ENCODE peak calls at places on chromosomes 4 and X, in eight cellular contexts. One of them, this sample, is unnamed.

GRCh38 chrX:35809816-35810215 is 11.7 kb downstream of the MAGEB16 start:
- DNase-seq in T-cell: no peak
- DNase-seq in heart right ventricle: no peak
- DNase-seq in ELF-1: no peak
- DNase-seq in smooth muscle cell of the brain vasculature: no peak
- DNase-seq in aorta: no peak
- DNase-seq in ovary: no peak
- DNase-seq in mesenteric fat pad: no peak
- DNase-seq in this sample: no peak

GRCh38 chr4:70651864-70652506 is 14.3 kb downstream of the JCHAIN start:
- DNase-seq in T-cell: no peak
- DNase-seq in heart right ventricle: no peak
- DNase-seq in ELF-1: peak
- DNase-seq in smooth muscle cell of the brain vasculature: peak
- DNase-seq in aorta: no peak
- DNase-seq in ovary: no peak
- DNase-seq in mesenteric fat pad: no peak
- DNase-seq in this sample: peak

GRCh38 chr4:184282251-184282713 is 64.6 kb upstream of the ENPP6 start:
- DNase-seq in T-cell: peak
- DNase-seq in heart right ventricle: no peak
- DNase-seq in ELF-1: no peak
- DNase-seq in smooth muscle cell of the brain vasculature: no peak
- DNase-seq in aorta: no peak
- DNase-seq in ovary: no peak
- DNase-seq in mesenteric fat pad: no peak
- DNase-seq in this sample: peak

GRCh38 chr4:186651624-186652023 is 72.0 kb downstream of the FAT1 start:
- DNase-seq in T-cell: no peak
- DNase-seq in heart right ventricle: peak
- DNase-seq in ELF-1: no peak
- DNase-seq in smooth muscle cell of the brain vasculature: no peak
- DNase-seq in aorta: peak
- DNase-seq in ovary: no peak
- DNase-seq in mesenteric fat pad: no peak
- DNase-seq in this sample: peak

GRCh38 chrX:69153060-69153730 is 12.1 kb downstream of the PJA1 start:
- DNase-seq in T-cell: no peak
- DNase-seq in heart right ventricle: no peak
- DNase-seq in ELF-1: peak
- DNase-seq in smooth muscle cell of the brain vasculature: no peak
- DNase-seq in aorta: no peak
- DNase-seq in ovary: peak
- DNase-seq in mesenteric fat pad: peak
- DNase-seq in this sample: no peak

GRCh38 chrX:16177260-16177659 is 10.0 kb downstream of the MAGEB17 start:
- DNase-seq in T-cell: no peak
- DNase-seq in heart right ventricle: no peak
- DNase-seq in ELF-1: no peak
- DNase-seq in smooth muscle cell of the brain vasculature: no peak
- DNase-seq in aorta: no peak
- DNase-seq in ovary: no peak
- DNase-seq in mesenteric fat pad: no peak
- DNase-seq in this sample: no peak

GRCh38 chr4:11468901-11469300 is 40.2 kb upstream of the HS3ST1 start:
- DNase-seq in T-cell: no peak
- DNase-seq in heart right ventricle: no peak
- DNase-seq in ELF-1: peak
- DNase-seq in smooth muscle cell of the brain vasculature: no peak
- DNase-seq in aorta: no peak
- DNase-seq in ovary: no peak
- DNase-seq in mesenteric fat pad: no peak
- DNase-seq in this sample: no peak

GRCh38 chr4:156377036-156377700 is 423.5 kb upstream of the CTSO start:
- DNase-seq in T-cell: no peak
- DNase-seq in heart right ventricle: no peak
- DNase-seq in ELF-1: no peak
- DNase-seq in smooth muscle cell of the brain vasculature: no peak
- DNase-seq in aorta: no peak
- DNase-seq in ovary: no peak
- DNase-seq in mesenteric fat pad: no peak
- DNase-seq in this sample: no peak

GRCh38 chr4:107721436-107722090 is 1.5 kb upstream of the PAPSS1 start:
- DNase-seq in T-cell: peak
- DNase-seq in heart right ventricle: peak
- DNase-seq in ELF-1: peak
- DNase-seq in smooth muscle cell of the brain vasculature: no peak
- DNase-seq in aorta: no peak
- DNase-seq in ovary: no peak
- DNase-seq in mesenteric fat pad: no peak
- DNase-seq in this sample: peak

GRCh38 chr4:39255266-39255665 is 72.9 kb downstream of the WDR19 start:
- DNase-seq in T-cell: no peak
- DNase-seq in heart right ventricle: no peak
- DNase-seq in ELF-1: no peak
- DNase-seq in smooth muscle cell of the brain vasculature: no peak
- DNase-seq in aorta: no peak
- DNase-seq in ovary: no peak
- DNase-seq in mesenteric fat pad: no peak
- DNase-seq in this sample: no peak

GRCh38 chr4:6728320-6729029 is 12.5 kb downstream of the BLOC1S4 start:
- DNase-seq in T-cell: no peak
- DNase-seq in heart right ventricle: no peak
- DNase-seq in ELF-1: no peak
- DNase-seq in smooth muscle cell of the brain vasculature: no peak
- DNase-seq in aorta: no peak
- DNase-seq in ovary: no peak
- DNase-seq in mesenteric fat pad: peak
- DNase-seq in this sample: no peak

GRCh38 chr4:169861592-169861991 is 103.8 kb upstream of the HPF1 start:
- DNase-seq in T-cell: no peak
- DNase-seq in heart right ventricle: no peak
- DNase-seq in ELF-1: peak
- DNase-seq in smooth muscle cell of the brain vasculature: no peak
- DNase-seq in aorta: no peak
- DNase-seq in ovary: no peak
- DNase-seq in mesenteric fat pad: no peak
- DNase-seq in this sample: no peak

GRCh38 chrX:64792598-64793337 is 183.5 kb downstream of the ZC4H2 start:
- DNase-seq in T-cell: no peak
- DNase-seq in heart right ventricle: no peak
- DNase-seq in ELF-1: peak
- DNase-seq in smooth muscle cell of the brain vasculature: no peak
- DNase-seq in aorta: no peak
- DNase-seq in ovary: no peak
- DNase-seq in mesenteric fat pad: no peak
- DNase-seq in this sample: no peak

GRCh38 chrX:30570505-30570904 is 7.1 kb downstream of the TASL start:
- DNase-seq in T-cell: no peak
- DNase-seq in heart right ventricle: no peak
- DNase-seq in ELF-1: no peak
- DNase-seq in smooth muscle cell of the brain vasculature: no peak
- DNase-seq in aorta: no peak
- DNase-seq in ovary: no peak
- DNase-seq in mesenteric fat pad: no peak
- DNase-seq in this sample: no peak

GRCh38 chr4:79917246-79917645 is 155.8 kb downstream of the ANTXR2 start:
- DNase-seq in T-cell: peak
- DNase-seq in heart right ventricle: peak
- DNase-seq in ELF-1: peak
- DNase-seq in smooth muscle cell of the brain vasculature: no peak
- DNase-seq in aorta: peak
- DNase-seq in ovary: peak
- DNase-seq in mesenteric fat pad: no peak
- DNase-seq in this sample: no peak

GRCh38 chr4:185068837-185069236 is 50.5 kb downstream of the HELT start:
- DNase-seq in T-cell: no peak
- DNase-seq in heart right ventricle: no peak
- DNase-seq in ELF-1: peak
- DNase-seq in smooth muscle cell of the brain vasculature: no peak
- DNase-seq in aorta: no peak
- DNase-seq in ovary: no peak
- DNase-seq in mesenteric fat pad: no peak
- DNase-seq in this sample: no peak

GRCh38 chr4:112284166-112284565 is 1.5 kb downstream of the TIFA start:
- DNase-seq in T-cell: no peak
- DNase-seq in heart right ventricle: no peak
- DNase-seq in ELF-1: no peak
- DNase-seq in smooth muscle cell of the brain vasculature: no peak
- DNase-seq in aorta: no peak
- DNase-seq in ovary: no peak
- DNase-seq in mesenteric fat pad: no peak
- DNase-seq in this sample: no peak

GRCh38 chr4:1192493-1193205 is 20.3 kb upstream of the SPON2 start:
- DNase-seq in T-cell: no peak
- DNase-seq in heart right ventricle: peak
- DNase-seq in ELF-1: peak
- DNase-seq in smooth muscle cell of the brain vasculature: no peak
- DNase-seq in aorta: peak
- DNase-seq in ovary: peak
- DNase-seq in mesenteric fat pad: no peak
- DNase-seq in this sample: no peak

GRCh38 chr4:5710065-5710961 is 688 bp upstream of the EVC start:
- DNase-seq in T-cell: no peak
- DNase-seq in heart right ventricle: no peak
- DNase-seq in ELF-1: peak
- DNase-seq in smooth muscle cell of the brain vasculature: no peak
- DNase-seq in aorta: no peak
- DNase-seq in ovary: no peak
- DNase-seq in mesenteric fat pad: peak
- DNase-seq in this sample: peak

GRCh38 chr4:22474636-22475310 is 41.1 kb downstream of the ADGRA3 start:
- DNase-seq in T-cell: no peak
- DNase-seq in heart right ventricle: no peak
- DNase-seq in ELF-1: no peak
- DNase-seq in smooth muscle cell of the brain vasculature: no peak
- DNase-seq in aorta: no peak
- DNase-seq in ovary: no peak
- DNase-seq in mesenteric fat pad: no peak
- DNase-seq in this sample: no peak

GRCh38 chr4:85639946-85640345 is 165.0 kb downstream of the ARHGAP24 start:
- DNase-seq in T-cell: no peak
- DNase-seq in heart right ventricle: no peak
- DNase-seq in ELF-1: no peak
- DNase-seq in smooth muscle cell of the brain vasculature: no peak
- DNase-seq in aorta: no peak
- DNase-seq in ovary: no peak
- DNase-seq in mesenteric fat pad: no peak
- DNase-seq in this sample: no peak

GRCh38 chr4:38911257-38911656 is 43.7 kb downstream of the FAM114A1 start:
- DNase-seq in T-cell: no peak
- DNase-seq in heart right ventricle: no peak
- DNase-seq in ELF-1: peak
- DNase-seq in smooth muscle cell of the brain vasculature: no peak
- DNase-seq in aorta: no peak
- DNase-seq in ovary: no peak
- DNase-seq in mesenteric fat pad: no peak
- DNase-seq in this sample: no peak

GRCh38 chrX:28205905-28206304 is 224.7 kb upstream of the DCAF8L1 start:
- DNase-seq in T-cell: no peak
- DNase-seq in heart right ventricle: no peak
- DNase-seq in ELF-1: peak
- DNase-seq in smooth muscle cell of the brain vasculature: no peak
- DNase-seq in aorta: no peak
- DNase-seq in ovary: no peak
- DNase-seq in mesenteric fat pad: no peak
- DNase-seq in this sample: peak

GRCh38 chr4:180923476-180923875 is 1319.7 kb upstream of the TENM3 start:
- DNase-seq in T-cell: no peak
- DNase-seq in heart right ventricle: no peak
- DNase-seq in ELF-1: no peak
- DNase-seq in smooth muscle cell of the brain vasculature: no peak
- DNase-seq in aorta: no peak
- DNase-seq in ovary: no peak
- DNase-seq in mesenteric fat pad: no peak
- DNase-seq in this sample: no peak

GRCh38 chrX:152896450-152896849 is 1.4 kb upstream of the ZNF185 start:
- DNase-seq in T-cell: no peak
- DNase-seq in heart right ventricle: no peak
- DNase-seq in ELF-1: no peak
- DNase-seq in smooth muscle cell of the brain vasculature: no peak
- DNase-seq in aorta: no peak
- DNase-seq in ovary: no peak
- DNase-seq in mesenteric fat pad: no peak
- DNase-seq in this sample: no peak

GRCh38 chr4:77599378-77599777 is 6.2 kb upstream of the CXCL13 start:
- DNase-seq in T-cell: no peak
- DNase-seq in heart right ventricle: no peak
- DNase-seq in ELF-1: peak
- DNase-seq in smooth muscle cell of the brain vasculature: no peak
- DNase-seq in aorta: no peak
- DNase-seq in ovary: no peak
- DNase-seq in mesenteric fat pad: no peak
- DNase-seq in this sample: no peak

GRCh38 chr4:143531368-143531767 is 17.9 kb downstream of the SMARCA5 start:
- DNase-seq in T-cell: no peak
- DNase-seq in heart right ventricle: no peak
- DNase-seq in ELF-1: no peak
- DNase-seq in smooth muscle cell of the brain vasculature: no peak
- DNase-seq in aorta: no peak
- DNase-seq in ovary: no peak
- DNase-seq in mesenteric fat pad: no peak
- DNase-seq in this sample: no peak

GRCh38 chr4:2305766-2306501 is 44.0 kb upstream of the MXD4 start:
- DNase-seq in T-cell: no peak
- DNase-seq in heart right ventricle: no peak
- DNase-seq in ELF-1: no peak
- DNase-seq in smooth muscle cell of the brain vasculature: no peak
- DNase-seq in aorta: peak
- DNase-seq in ovary: no peak
- DNase-seq in mesenteric fat pad: peak
- DNase-seq in this sample: no peak

GRCh38 chrX:53717205-53717604 is 30.7 kb upstream of the HUWE1 start:
- DNase-seq in T-cell: no peak
- DNase-seq in heart right ventricle: no peak
- DNase-seq in ELF-1: no peak
- DNase-seq in smooth muscle cell of the brain vasculature: no peak
- DNase-seq in aorta: no peak
- DNase-seq in ovary: no peak
- DNase-seq in mesenteric fat pad: no peak
- DNase-seq in this sample: no peak

This sample was measured in NCI-H345.